ENCODE peak calls at places on chromosomes 13 and 19, in six cellular contexts. N is Peyer's patch, Z is stomach, P is body of pancreas, D is right lobe of liver, H is heart left ventricle. U is an unnamed sample.

GRCh38 chr13:109569938-109570711 is 216.3 kb downstream of the IRS2 start:
- DNase-seq in P (no peak), D (no peak), N (no peak), H (no peak), Z (peak), U (no peak)

GRCh38 chr13:44934724-44935123 is 54.5 kb downstream of the NUFIP1 start:
- DNase-seq in Z (no peak), D (no peak), H (no peak), P (no peak), N (no peak), U (no peak)

GRCh38 chr19:18299654-18300053 is 18.2 kb upstream of the JUND start:
- DNase-seq in P (no peak), D (no peak), N (no peak), Z (no peak), H (no peak), U (no peak)

GRCh38 chr13:23655321-23655720 is 85.1 kb downstream of the TNFRSF19 start:
- DNase-seq in D (no peak), P (no peak), Z (no peak), N (no peak), H (no peak), U (no peak)

GRCh38 chr13:41386206-41386605 is 71.1 kb upstream of the RGCC start:
- DNase-seq in N (no peak), D (no peak), Z (no peak), H (no peak), P (no peak), U (no peak)

GRCh38 chr19:9498183-9498902 is at the start of gene ZNF560:
- DNase-seq in H (no peak), Z (no peak), D (no peak), N (no peak), P (no peak), U (peak)

GRCh38 chr19:49870309-49870901 is 3.0 kb upstream of the PNKP start:
- DNase-seq in N (no peak), H (no peak), Z (no peak), P (no peak), D (no peak), U (peak)

GRCh38 chr19:47801270-47801669 is 3.1 kb downstream of the TPRX1 start:
- DNase-seq in N (no peak), D (no peak), P (no peak), Z (no peak), H (no peak), U (no peak)

GRCh38 chr19:18438331-18439024 is 545 bp upstream of the ISYNA1 start:
- DNase-seq in Z (no peak), H (peak), D (no peak), P (peak), N (no peak), U (no peak)

GRCh38 chr13:90287521-90287920 is 1060.0 kb upstream of the MIR17HG start:
- DNase-seq in P (no peak), N (no peak), Z (no peak), H (no peak), D (no peak), U (no peak)

GRCh38 chr19:47598407-47599349 is 10.3 kb upstream of the BICRA start:
- DNase-seq in D (no peak), Z (peak), N (no peak), P (peak), H (peak), U (no peak)

GRCh38 chr19:51020988-51021651 is 1.6 kb upstream of the KLK10 start:
- DNase-seq in Z (peak), H (no peak), N (no peak), P (peak), D (no peak), U (no peak)

GRCh38 chr19:34960103-34960805 is 3.8 kb downstream of the ZNF792 start:
- DNase-seq in P (no peak), D (no peak), Z (no peak), N (no peak), H (no peak), U (no peak)

GRCh38 chr19:42150353-42150752 is 18.1 kb upstream of the POU2F2 start:
- DNase-seq in P (peak), D (no peak), Z (no peak), N (no peak), H (no peak), U (no peak)

GRCh38 chr13:98192008-98192407 is 14.9 kb upstream of the RNF113B start:
- DNase-seq in N (no peak), Z (no peak), H (no peak), P (no peak), D (no peak), U (no peak)

GRCh38 chr19:7126132-7126531 is 56.6 kb downstream of the ZNF557 start:
- DNase-seq in H (no peak), P (no peak), D (no peak), N (no peak), Z (no peak), U (no peak)

GRCh38 chr19:7500811-7501450 is 12.1 kb upstream of the PEX11G start:
- DNase-seq in Z (peak), D (peak), P (peak), H (no peak), N (no peak), U (peak)

GRCh38 chr19:12065100-12065538 is 588 bp downstream of the ZNF844 start:
- DNase-seq in D (no peak), N (no peak), Z (no peak), P (peak), H (peak), U (peak)

GRCh38 chr13:70034280-70034679 is 73.3 kb upstream of the ATXN8OS start:
- DNase-seq in Z (no peak), P (no peak), N (no peak), D (no peak), H (no peak), U (no peak)

GRCh38 chr13:43270043-43270830 is 246.9 kb downstream of the DNAJC15 start:
- DNase-seq in N (no peak), P (no peak), Z (no peak), H (no peak), D (no peak), U (no peak)

GRCh38 chr19:49570138-49570856 is 10.1 kb downstream of the NOSIP start:
- DNase-seq in Z (peak), P (peak), D (peak), N (peak), H (peak), U (peak)

GRCh38 chr19:13774217-13775191 is at the start of gene C19orf53:
- DNase-seq in H (peak), N (peak), P (peak), D (peak), Z (peak), U (peak)

GRCh38 chr19:13778398-13778797 is 4.1 kb downstream of the C19orf53 start:
- DNase-seq in N (no peak), P (no peak), H (no peak), D (no peak), Z (no peak), U (no peak)

GRCh38 chr19:13782537-13782936 is 8.3 kb downstream of the C19orf53 start:
- DNase-seq in N (no peak), H (no peak), P (no peak), Z (no peak), D (no peak), U (no peak)

GRCh38 chr19:13781547-13781946 is 7.3 kb downstream of the C19orf53 start:
- DNase-seq in N (peak), Z (peak), H (peak), P (peak), D (no peak), U (peak)

GRCh38 chr19:13778847-13779246 is 4.6 kb downstream of the C19orf53 start:
- DNase-seq in P (no peak), H (no peak), Z (no peak), D (no peak), N (no peak), U (no peak)
- TF ChIP-seq POLR2A in P (no peak), H (no peak), Z (no peak), D (no peak), N (no peak), U (no peak)

DNA sequence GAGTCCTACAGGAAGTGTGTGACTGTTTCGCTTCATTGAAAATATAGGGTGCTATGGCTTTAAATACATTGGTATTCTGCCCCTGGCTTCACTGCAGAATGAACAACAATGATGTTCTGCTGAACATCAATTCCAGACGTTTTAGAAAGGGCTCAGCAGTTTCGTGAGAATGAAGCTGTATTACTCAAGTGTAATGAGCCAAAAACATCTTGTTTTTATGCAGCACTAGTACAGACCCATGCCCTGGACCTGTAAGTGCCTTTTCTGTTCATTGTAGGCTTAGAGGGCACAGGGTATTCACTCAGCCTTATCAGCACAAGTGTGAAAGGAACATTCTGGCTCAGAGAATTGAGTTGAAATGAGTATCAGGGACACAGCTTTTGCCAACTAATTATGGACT is 363.0 kb downstream of the NALCN start:
- DNase-seq in N (no peak), H (no peak), P (no peak), Z (no peak), D (no peak), U (no peak)
- TF ChIP-seq POLR2A in N (no peak), H (no peak), P (no peak), Z (no peak), D (no peak), U (no peak)

GRCh38 chr13:74134226-74134776 is at the start of gene KLF12:
- DNase-seq in D (peak), N (peak), Z (peak), P (peak), H (peak), U (peak)

GRCh38 chr13:74136089-74136658 is 2.0 kb upstream of the KLF12 start:
- DNase-seq in H (peak), N (peak), Z (peak), P (peak), D (peak), U (no peak)

GRCh38 chr13:74135306-74136088 is 1.3 kb upstream of the KLF12 start:
- DNase-seq in N (peak), Z (peak), D (peak), H (peak), P (peak), U (peak)

GRCh38 chr13:74133657-74134201 is 475 bp downstream of the KLF12 start:
- DNase-seq in Z (peak), H (peak), P (peak), N (peak), D (peak), U (no peak)

DNA sequence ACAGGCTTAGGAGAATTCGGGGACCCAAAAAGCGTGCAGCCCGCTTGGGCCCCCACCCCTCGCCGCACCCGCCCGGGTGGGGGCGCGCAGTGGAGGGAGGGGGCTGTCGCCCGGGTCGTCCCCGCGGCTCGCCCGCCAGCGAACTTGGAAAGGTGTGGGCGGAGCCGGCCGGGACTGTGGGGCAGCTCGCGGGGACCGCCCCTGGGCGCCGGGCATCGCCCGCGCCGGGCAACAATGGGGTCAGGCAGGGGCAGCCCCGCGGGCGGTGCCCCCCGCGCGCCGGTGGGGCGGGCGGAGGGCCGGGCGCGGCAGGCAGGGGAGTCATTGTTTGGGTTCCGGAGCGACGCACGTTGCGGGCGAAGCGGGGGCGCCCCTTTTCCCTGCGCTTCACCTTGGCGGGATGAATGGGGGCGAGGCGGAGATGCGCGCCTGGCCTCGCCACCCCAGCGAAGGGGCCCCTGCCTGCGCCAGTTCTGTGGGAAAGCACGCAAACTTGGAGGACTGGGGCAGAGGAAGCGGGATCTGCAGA is 637 bp upstream of the KLF12 start:
- DNase-seq in Z (peak), P (peak), N (peak), D (peak), H (peak), U (no peak)
- TF ChIP-seq POLR2A in Z (no peak), P (no peak), N (no peak), D (no peak), H (no peak), U (no peak)

DNA sequence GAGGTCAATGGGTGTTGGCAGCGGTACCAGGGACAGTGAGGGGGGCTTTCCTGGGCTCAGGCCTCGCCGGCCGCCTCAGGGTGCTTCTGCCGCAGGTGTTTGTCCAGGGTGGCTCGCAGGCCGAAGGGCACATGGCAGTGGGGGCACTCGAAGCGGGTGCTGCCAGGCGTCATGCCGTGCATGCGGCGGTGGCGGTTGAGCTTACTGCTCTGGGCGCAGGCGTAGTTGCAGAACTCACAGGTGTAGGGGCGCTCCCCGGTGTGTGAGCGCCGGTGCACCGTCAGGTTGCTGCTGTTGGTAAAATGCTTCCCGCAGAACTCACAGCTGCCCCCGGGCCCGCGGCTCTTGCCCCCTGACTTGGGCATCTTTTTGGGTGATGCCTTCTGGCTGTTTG is 4.7 kb downstream of the ZNF296 start:
- DNase-seq in H (no peak), D (no peak), Z (no peak), P (no peak), N (no peak), U (no peak)
- TF ChIP-seq POLR2A in H (no peak), D (no peak), Z (no peak), P (no peak), N (no peak), U (no peak)

GRCh38 chr19:16111909-16112752 is 442 bp downstream of the RAB8A start:
- DNase-seq in H (no peak), N (no peak), Z (no peak), D (peak), P (no peak), U (peak)
- TF ChIP-seq POLR2A in H (no peak), N (peak), Z (no peak), D (peak), P (peak), U (no peak)

GRCh38 chr19:17170538-17171297 is 44.4 kb upstream of the USE1 start:
- DNase-seq in Z (no peak), H (no peak), N (no peak), P (no peak), D (no peak), U (no peak)

GRCh38 chr19:17172624-17173345 is 42.4 kb upstream of the USE1 start:
- DNase-seq in H (no peak), N (no peak), D (no peak), P (no peak), Z (no peak), U (no peak)

GRCh38 chr19:17171874-17172273 is 43.3 kb upstream of the USE1 start:
- DNase-seq in D (no peak), H (no peak), Z (no peak), P (no peak), N (no peak), U (no peak)
- TF ChIP-seq POLR2A in D (no peak), H (no peak), Z (no peak), P (no peak), N (no peak), U (no peak)

DNA sequence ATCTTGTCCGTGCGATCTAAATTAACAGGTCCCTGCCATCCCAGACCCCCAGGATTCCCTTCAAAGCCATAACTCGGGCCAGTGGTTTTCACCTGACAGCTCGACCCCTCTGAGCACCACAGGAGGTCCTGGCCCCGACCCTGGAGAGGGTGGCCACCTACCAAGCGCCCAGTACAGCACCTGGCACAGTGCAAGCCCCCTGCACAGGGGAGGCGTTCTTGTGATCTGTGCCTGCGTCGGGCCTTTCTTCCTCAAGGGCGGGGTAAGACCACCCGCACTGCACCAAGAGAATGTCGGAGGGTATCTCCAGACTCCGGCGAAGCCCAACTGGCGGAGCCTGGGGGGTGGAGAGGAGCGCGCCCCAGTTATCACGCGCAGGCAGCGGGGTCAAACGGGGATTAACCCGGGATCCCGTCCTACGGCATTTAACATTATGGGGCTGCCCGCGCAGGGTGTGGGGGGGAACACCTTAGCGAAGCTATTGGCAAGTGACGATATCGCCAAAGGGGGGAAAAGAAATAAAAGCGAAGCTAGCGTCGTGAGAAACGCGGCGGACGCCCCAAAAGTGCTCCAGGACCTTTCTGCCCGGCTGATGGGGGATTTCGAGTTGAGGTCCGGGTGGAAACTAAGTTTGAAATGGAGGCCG is 1.3 kb upstream of the HNRNPL start:
- DNase-seq in D (peak), H (peak), P (peak), Z (no peak), N (no peak), U (peak)
- TF ChIP-seq POLR2A in D (no peak), H (no peak), P (no peak), Z (no peak), N (no peak), U (no peak)